ENCODE peak calls at places on chromosomes 5 and 9, in seven cellular contexts. U, Z, E, T, R, B and V are unnamed samples.

GRCh38 chr9:127423591-127423933 is 620 bp upstream of the ZNF79 start:
- DNase-seq in U (no peak), Z (no peak), E (no peak), T (no peak), R (no peak), B (no peak), V (no peak)

GRCh38 chr5:133996683-133997252 is 8.0 kb downstream of the VDAC1 start:
- DNase-seq in U (no peak), Z (peak), E (peak), T (peak), R (no peak), B (no peak), V (no peak)

GRCh38 chr9:132546148-132547051 is 36.0 kb upstream of the BARHL1 start:
- DNase-seq in U (no peak), Z (peak), E (peak), T (peak), R (no peak), B (peak), V (peak)

GRCh38 chr9:2655411-2655901 is 33.9 kb downstream of the VLDLR start:
- DNase-seq in U (peak), Z (no peak), E (no peak), T (no peak), R (no peak), B (peak), V (no peak)

GRCh38 chr5:172749881-172750608 is 20.9 kb downstream of the DUSP1 start:
- DNase-seq in U (no peak), Z (no peak), E (no peak), T (no peak), R (no peak), B (no peak), V (no peak)

GRCh38 chr5:102811962-102812361 is 56.9 kb downstream of the PAM start:
- DNase-seq in U (peak), Z (no peak), E (no peak), T (no peak), R (no peak), B (peak), V (no peak)

GRCh38 chr5:10288600-10289213 is 19.0 kb downstream of the CMBL start:
- DNase-seq in U (no peak), Z (no peak), E (no peak), T (no peak), R (no peak), B (no peak), V (no peak)

GRCh38 chr5:170273968-170274710 is 23.4 kb downstream of the LCP2 start:
- DNase-seq in U (no peak), Z (peak), E (peak), T (peak), R (no peak), B (no peak), V (no peak)

GRCh38 chr5:136036991-136037705 is 8.4 kb downstream of the TGFBI start:
- DNase-seq in U (peak), Z (no peak), E (no peak), T (no peak), R (no peak), B (peak), V (no peak)

GRCh38 chr9:123996731-123997421 is 14.7 kb upstream of the LHX2 start:
- DNase-seq in U (no peak), Z (peak), E (peak), T (peak), R (peak), B (no peak), V (peak)

GRCh38 chr5:9239626-9240025 is 306.2 kb downstream of the SEMA5A start:
- DNase-seq in U (peak), Z (no peak), E (no peak), T (no peak), R (no peak), B (peak), V (no peak)

GRCh38 chr5:170467000-170467707 is 36.7 kb upstream of the KCNIP1 start:
- DNase-seq in U (peak), Z (no peak), E (peak), T (no peak), R (peak), B (peak), V (no peak)

GRCh38 chr9:94687451-94687850 is 39.0 kb upstream of the AOPEP start:
- DNase-seq in U (no peak), Z (no peak), E (no peak), T (no peak), R (no peak), B (no peak), V (no peak)

GRCh38 chr9:110048976-110049698 is 158.8 kb downstream of the C9orf152 start:
- DNase-seq in U (no peak), Z (peak), E (peak), T (peak), R (peak), B (peak), V (no peak)

GRCh38 chr9:122112238-122112637 is 19.1 kb upstream of the TTLL11 start:
- DNase-seq in U (no peak), Z (no peak), E (no peak), T (no peak), R (no peak), B (no peak), V (no peak)

GRCh38 chr9:35664531-35665470 is at the start of gene ARHGEF39:
- DNase-seq in U (peak), Z (peak), E (peak), T (peak), R (peak), B (peak), V (peak)

GRCh38 chr5:69136296-69136695 is 30.7 kb upstream of the CCNB1 start:
- DNase-seq in U (no peak), Z (no peak), E (no peak), T (no peak), R (peak), B (peak), V (no peak)

GRCh38 chr9:105157178-105157583 is 87.3 kb upstream of the SLC44A1 start:
- DNase-seq in U (peak), Z (peak), E (no peak), T (peak), R (no peak), B (peak), V (no peak)

GRCh38 chr5:159052282-159053011 is 47.3 kb downstream of the EBF1 start:
- DNase-seq in U (no peak), Z (peak), E (no peak), T (no peak), R (no peak), B (peak), V (no peak)

GRCh38 chr5:57174128-57174849 is 430 bp downstream of the GPBP1 start:
- DNase-seq in U (no peak), Z (peak), E (no peak), T (no peak), R (peak), B (peak), V (no peak)

GRCh38 chr5:36374275-36374862 is 72.7 kb upstream of the RANBP3L start:
- DNase-seq in U (peak), Z (no peak), E (no peak), T (no peak), R (no peak), B (peak), V (no peak)

GRCh38 chr5:89396262-89396975 is 513.4 kb upstream of the MEF2C start:
- DNase-seq in U (peak), Z (peak), E (no peak), T (no peak), R (no peak), B (peak), V (no peak)

GRCh38 chr9:92730897-92731296 is 33.7 kb downstream of the BICD2 start:
- DNase-seq in U (no peak), Z (no peak), E (no peak), T (peak), R (no peak), B (no peak), V (no peak)

GRCh38 chr5:8470489-8470888 is 601.5 kb downstream of the MTRR start:
- DNase-seq in U (no peak), Z (no peak), E (no peak), T (no peak), R (no peak), B (no peak), V (no peak)

GRCh38 chr9:128103589-128103962 is 24.0 kb downstream of the PTGES2 start:
- DNase-seq in U (no peak), Z (peak), E (peak), T (peak), R (no peak), B (no peak), V (no peak)

GRCh38 chr9:115587310-115587709 is 469.4 kb upstream of the TNC start:
- DNase-seq in U (no peak), Z (no peak), E (no peak), T (no peak), R (no peak), B (no peak), V (no peak)

GRCh38 chr5:76612942-76613341 is 10.3 kb downstream of the F2RL2 start:
- DNase-seq in U (no peak), Z (no peak), E (no peak), T (no peak), R (no peak), B (no peak), V (no peak)

GRCh38 chr5:95284512-95285405 is at the start of gene MCTP1:
- DNase-seq in U (no peak), Z (peak), E (peak), T (peak), R (no peak), B (peak), V (peak)

GRCh38 chr5:94776167-94776566 is 157.7 kb downstream of the SLF1 start:
- DNase-seq in U (no peak), Z (no peak), E (no peak), T (no peak), R (no peak), B (no peak), V (no peak)

GRCh38 chr5:60196382-60197113 is 303.0 kb upstream of the PDE4D start:
- DNase-seq in U (peak), Z (peak), E (no peak), T (no peak), R (peak), B (peak), V (no peak)

GRCh38 chr5:11903614-11904269 is 504 bp downstream of the CTNND2 start:
- DNase-seq in U (no peak), Z (peak), E (peak), T (peak), R (peak), B (peak), V (peak)

GRCh38 chr5:166957763-166958162 is 1333.7 kb upstream of the WWC1 start:
- DNase-seq in U (no peak), Z (no peak), E (no peak), T (no peak), R (no peak), B (no peak), V (no peak)

GRCh38 chr9:114385412-114386181 is 2.2 kb downstream of the AKNA start:
- DNase-seq in U (peak), Z (peak), E (no peak), T (peak), R (peak), B (peak), V (no peak)

GRCh38 chr5:32258406-32258805 is 54.3 kb downstream of the MTMR12 start:
- DNase-seq in U (no peak), Z (no peak), E (no peak), T (no peak), R (no peak), B (peak), V (no peak)

GRCh38 chr9:113221800-113222481 is 597 bp downstream of the SLC31A1 start:
- DNase-seq in U (no peak), Z (peak), E (no peak), T (no peak), R (no peak), B (peak), V (peak)

GRCh38 chr5:150774145-150774544 is 4.4 kb upstream of the SMIM3 start:
- DNase-seq in U (peak), Z (no peak), E (no peak), T (no peak), R (no peak), B (peak), V (no peak)

GRCh38 chr5:142439208-142439607 is 114.4 kb upstream of the SPRY4 start:
- DNase-seq in U (no peak), Z (no peak), E (no peak), T (no peak), R (no peak), B (peak), V (no peak)

GRCh38 chr5:142445266-142445665 is 120.4 kb upstream of the SPRY4 start:
- DNase-seq in U (peak), Z (no peak), E (no peak), T (no peak), R (peak), B (peak), V (no peak)

GRCh38 chr5:142437563-142437962 is 112.7 kb upstream of the SPRY4 start:
- DNase-seq in U (no peak), Z (no peak), E (no peak), T (no peak), R (no peak), B (no peak), V (no peak)

GRCh38 chr5:142438573-142438972 is 113.8 kb upstream of the SPRY4 start:
- DNase-seq in U (no peak), Z (no peak), E (no peak), T (no peak), R (no peak), B (no peak), V (no peak)

GRCh38 chr5:142441638-142442037 is 116.8 kb upstream of the SPRY4 start:
- DNase-seq in U (peak), Z (no peak), E (no peak), T (no peak), R (no peak), B (no peak), V (no peak)
- H2BK120ac ChIP-seq in U (peak), Z (no peak), E (no peak), T (no peak), R (no peak), B (no peak), V (no peak)

DNA sequence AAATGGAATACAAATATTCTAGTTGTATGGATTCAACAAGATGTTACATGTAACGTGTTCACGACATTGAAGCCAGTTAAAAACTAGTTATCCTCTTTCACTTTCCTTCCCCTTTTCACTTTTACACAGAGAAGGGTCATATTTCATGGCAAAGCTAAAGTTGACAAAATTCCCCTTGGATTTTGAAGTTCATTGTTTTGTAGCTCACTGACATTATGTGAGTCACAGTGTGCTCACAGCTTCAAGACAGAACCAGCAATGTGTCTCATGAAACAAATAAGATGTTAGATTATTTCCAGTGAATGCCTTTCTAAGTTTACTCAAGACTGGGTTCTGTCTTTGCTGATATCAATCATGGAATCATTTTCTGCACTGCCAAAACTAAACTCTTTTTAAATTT is 535.5 kb upstream of the GRIN3A start:
- DNase-seq in U (no peak), Z (no peak), E (no peak), T (no peak), R (no peak), B (no peak), V (no peak)
- H2BK120ac ChIP-seq in U (no peak), Z (no peak), E (no peak), T (no peak), R (no peak), B (no peak), V (no peak)

GRCh38 chr9:17757816-17758215 is 178.9 kb downstream of the SH3GL2 start:
- DNase-seq in U (peak), Z (no peak), E (no peak), T (no peak), R (no peak), B (no peak), V (no peak)
- H2BK120ac ChIP-seq in U (no peak), Z (no peak), E (no peak), T (no peak), R (no peak), B (no peak), V (no peak)

GRCh38 chr9:131273791-131274673 is 2.3 kb downstream of the FAM78A start:
- DNase-seq in U (no peak), Z (no peak), E (no peak), T (no peak), R (no peak), B (no peak), V (no peak)
- H2BK120ac ChIP-seq in U (no peak), Z (no peak), E (no peak), T (no peak), R (no peak), B (no peak), V (no peak)

GRCh38 chr9:74361508-74361907 is 135.6 kb upstream of the RORB start:
- DNase-seq in U (no peak), Z (no peak), E (no peak), T (no peak), R (no peak), B (no peak), V (no peak)

GRCh38 chr9:74358944-74359343 is 138.2 kb upstream of the RORB start:
- DNase-seq in U (no peak), Z (no peak), E (no peak), T (no peak), R (no peak), B (no peak), V (no peak)

GRCh38 chr9:74362423-74362822 is 134.7 kb upstream of the RORB start:
- DNase-seq in U (no peak), Z (no peak), E (no peak), T (no peak), R (no peak), B (no peak), V (no peak)

GRCh38 chr9:74355107-74355506 is 142.0 kb upstream of the RORB start:
- DNase-seq in U (no peak), Z (no peak), E (no peak), T (no peak), R (no peak), B (no peak), V (no peak)

DNA sequence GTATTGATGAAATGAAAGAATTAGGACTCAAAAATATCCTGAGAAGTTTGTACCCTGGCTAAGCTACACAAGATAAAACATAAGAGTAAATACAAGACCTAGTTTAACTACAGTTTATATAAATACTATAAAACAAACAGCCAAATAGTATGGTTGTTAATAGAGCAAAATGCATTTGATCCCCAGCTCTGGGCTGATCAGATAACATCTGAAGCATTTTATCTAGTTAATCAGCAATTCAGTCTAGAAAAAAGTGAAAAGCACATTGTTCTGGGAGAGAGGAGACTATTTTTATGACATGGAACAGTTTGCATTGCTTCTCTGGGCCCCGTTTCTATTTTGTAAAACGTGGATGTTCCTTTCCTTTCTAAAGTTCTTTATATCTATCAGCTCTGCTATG is 139.6 kb upstream of the RORB start:
- DNase-seq in U (no peak), Z (no peak), E (no peak), T (no peak), R (no peak), B (no peak), V (no peak)
- H2BK120ac ChIP-seq in U (no peak), Z (no peak), E (no peak), T (no peak), R (no peak), B (no peak), V (no peak)

GRCh38 chr5:75303419-75303818 is 33.6 kb upstream of the HMGCR start:
- DNase-seq in U (no peak), Z (no peak), E (no peak), T (no peak), R (no peak), B (no peak), V (no peak)

GRCh38 chr5:75300084-75300483 is 36.9 kb upstream of the HMGCR start:
- DNase-seq in U (no peak), Z (no peak), E (no peak), T (no peak), R (no peak), B (no peak), V (no peak)
- H2BK120ac ChIP-seq in U (no peak), Z (no peak), E (no peak), T (no peak), R (no peak), B (no peak), V (no peak)

GRCh38 chr9:89295400-89295799 is 15.6 kb upstream of the CKS2 start:
- DNase-seq in U (no peak), Z (peak), E (no peak), T (no peak), R (no peak), B (no peak), V (no peak)
- H2BK120ac ChIP-seq in U (no peak), Z (no peak), E (no peak), T (no peak), R (no peak), B (no peak), V (no peak)

GRCh38 chr5:143164557-143164956 is 238.9 kb downstream of the NR3C1 start:
- DNase-seq in U (peak), Z (no peak), E (no peak), T (no peak), R (no peak), B (no peak), V (no peak)
- H2BK120ac ChIP-seq in U (no peak), Z (no peak), E (no peak), T (no peak), R (no peak), B (no peak), V (no peak)